ENCODE peak calls at places on chromosomes 13 and 19, in nine cellular contexts. One of them, this sample, is unnamed.

GRCh38 chr19:13507053-13507611 is 853 bp upstream of the CACNA1A start:
- DNase-seq in WTC11: peak
- DNase-seq in Peyer's patch: no peak
- DNase-seq in cardiac muscle cell: peak
- DNase-seq in GM06990: no peak
- DNase-seq in stomach: no peak
- DNase-seq in mesothelial cell of epicardium: no peak
- DNase-seq in lower lobe of right lung: no peak
- DNase-seq in WERI-Rb-1: no peak
- DNase-seq in this sample: no peak

GRCh38 chr19:48623556-48624066 is 4.3 kb downstream of the SPHK2 start:
- DNase-seq in WTC11: no peak
- DNase-seq in Peyer's patch: no peak
- DNase-seq in cardiac muscle cell: no peak
- DNase-seq in GM06990: no peak
- DNase-seq in stomach: no peak
- DNase-seq in mesothelial cell of epicardium: no peak
- DNase-seq in lower lobe of right lung: no peak
- DNase-seq in WERI-Rb-1: no peak
- DNase-seq in this sample: no peak

GRCh38 chr19:13071444-13072205 is 31.0 kb downstream of the LYL1 start:
- DNase-seq in WTC11: no peak
- DNase-seq in Peyer's patch: no peak
- DNase-seq in cardiac muscle cell: no peak
- DNase-seq in GM06990: no peak
- DNase-seq in stomach: no peak
- DNase-seq in mesothelial cell of epicardium: no peak
- DNase-seq in lower lobe of right lung: no peak
- DNase-seq in WERI-Rb-1: no peak
- DNase-seq in this sample: no peak

GRCh38 chr13:45167611-45168554 is 33.0 kb downstream of the KCTD4 start:
- DNase-seq in WTC11: no peak
- DNase-seq in Peyer's patch: peak
- DNase-seq in cardiac muscle cell: no peak
- DNase-seq in GM06990: no peak
- DNase-seq in stomach: peak
- DNase-seq in mesothelial cell of epicardium: no peak
- DNase-seq in lower lobe of right lung: peak
- DNase-seq in WERI-Rb-1: no peak
- DNase-seq in this sample: no peak

GRCh38 chr19:47284324-47284899 is 9.7 kb downstream of the INAFM1 start:
- DNase-seq in WTC11: no peak
- DNase-seq in Peyer's patch: peak
- DNase-seq in cardiac muscle cell: peak
- DNase-seq in GM06990: no peak
- DNase-seq in stomach: no peak
- DNase-seq in mesothelial cell of epicardium: no peak
- DNase-seq in lower lobe of right lung: no peak
- DNase-seq in WERI-Rb-1: peak
- DNase-seq in this sample: peak

GRCh38 chr13:51501592-51502205 is 48.9 kb upstream of the INTS6 start:
- DNase-seq in WTC11: no peak
- DNase-seq in Peyer's patch: no peak
- DNase-seq in cardiac muscle cell: no peak
- DNase-seq in GM06990: no peak
- DNase-seq in stomach: no peak
- DNase-seq in mesothelial cell of epicardium: no peak
- DNase-seq in lower lobe of right lung: no peak
- DNase-seq in WERI-Rb-1: no peak
- DNase-seq in this sample: no peak

GRCh38 chr13:76829572-76830327 is 56.5 kb downstream of the KCTD12 start:
- DNase-seq in WTC11: no peak
- DNase-seq in Peyer's patch: no peak
- DNase-seq in cardiac muscle cell: no peak
- DNase-seq in GM06990: no peak
- DNase-seq in stomach: peak
- DNase-seq in mesothelial cell of epicardium: no peak
- DNase-seq in lower lobe of right lung: no peak
- DNase-seq in WERI-Rb-1: no peak
- DNase-seq in this sample: no peak

GRCh38 chr19:48813123-48813911 is 2.5 kb upstream of the BCAT2 start:
- DNase-seq in WTC11: peak
- DNase-seq in Peyer's patch: no peak
- DNase-seq in cardiac muscle cell: no peak
- DNase-seq in GM06990: no peak
- DNase-seq in stomach: no peak
- DNase-seq in mesothelial cell of epicardium: no peak
- DNase-seq in lower lobe of right lung: no peak
- DNase-seq in WERI-Rb-1: peak
- DNase-seq in this sample: no peak

GRCh38 chr13:48647625-48648024 is 6.1 kb upstream of the CYSLTR2 start:
- DNase-seq in WTC11: no peak
- DNase-seq in Peyer's patch: no peak
- DNase-seq in cardiac muscle cell: no peak
- DNase-seq in GM06990: no peak
- DNase-seq in stomach: no peak
- DNase-seq in mesothelial cell of epicardium: no peak
- DNase-seq in lower lobe of right lung: no peak
- DNase-seq in WERI-Rb-1: no peak
- DNase-seq in this sample: no peak

DNA sequence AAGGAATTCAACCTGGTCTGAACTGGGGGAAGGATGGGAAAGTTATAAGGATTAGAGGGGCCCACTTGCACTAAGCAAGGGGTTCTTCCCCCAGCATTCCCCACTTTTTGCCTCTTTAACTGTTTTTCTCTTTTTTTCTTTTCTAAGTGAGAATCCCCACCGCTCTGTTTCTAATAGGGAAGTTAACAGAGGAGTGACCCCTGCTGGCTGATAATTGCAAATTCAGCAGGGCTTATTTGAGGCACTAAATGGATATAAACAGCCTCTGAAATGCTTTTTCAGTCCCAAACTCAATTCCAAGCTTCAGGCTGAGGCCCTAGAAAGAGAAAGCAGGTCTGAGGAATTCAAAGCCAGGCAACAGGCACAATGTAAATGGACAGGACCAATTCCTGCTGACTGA is 38.2 kb upstream of the CEACAM21 start:
- DNase-seq in WTC11: peak
- DNase-seq in Peyer's patch: peak
- DNase-seq in cardiac muscle cell: no peak
- DNase-seq in GM06990: no peak
- DNase-seq in stomach: no peak
- DNase-seq in mesothelial cell of epicardium: no peak
- DNase-seq in lower lobe of right lung: no peak
- DNase-seq in WERI-Rb-1: no peak
- DNase-seq in this sample: no peak
- TF ChIP-seq CTCF in WTC11: peak
- TF ChIP-seq CTCF in Peyer's patch: peak
- TF ChIP-seq CTCF in cardiac muscle cell: peak
- TF ChIP-seq CTCF in GM06990: peak
- TF ChIP-seq CTCF in stomach: no peak
- TF ChIP-seq CTCF in mesothelial cell of epicardium: peak
- TF ChIP-seq CTCF in lower lobe of right lung: peak
- TF ChIP-seq CTCF in WERI-Rb-1: no peak
- TF ChIP-seq CTCF in this sample: peak

DNA sequence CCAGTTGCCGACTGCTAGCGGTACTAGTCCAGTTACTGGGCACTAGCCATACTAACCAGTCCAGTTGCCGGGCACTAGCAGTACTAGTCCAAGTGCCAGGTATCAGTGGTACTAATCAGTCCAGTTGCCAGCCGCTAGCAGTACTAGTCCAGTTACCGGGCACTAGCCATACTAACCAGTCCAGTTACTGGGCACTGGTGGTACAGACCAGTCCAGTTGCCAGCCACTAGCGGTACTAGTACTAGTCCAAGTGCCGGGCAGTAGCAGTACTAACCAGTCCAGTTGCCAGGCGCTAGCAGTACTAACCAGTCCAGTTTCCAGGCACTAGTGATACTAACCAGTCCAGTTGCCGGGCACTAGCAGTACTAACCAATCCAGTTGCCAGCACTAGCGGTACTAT is 124.1 kb upstream of the MCF2L start:
- DNase-seq in WTC11: no peak
- DNase-seq in Peyer's patch: no peak
- DNase-seq in cardiac muscle cell: no peak
- DNase-seq in GM06990: no peak
- DNase-seq in stomach: no peak
- DNase-seq in mesothelial cell of epicardium: no peak
- DNase-seq in lower lobe of right lung: no peak
- DNase-seq in WERI-Rb-1: no peak
- DNase-seq in this sample: no peak
- TF ChIP-seq CTCF in WTC11: no peak
- TF ChIP-seq CTCF in Peyer's patch: no peak
- TF ChIP-seq CTCF in cardiac muscle cell: no peak
- TF ChIP-seq CTCF in GM06990: no peak
- TF ChIP-seq CTCF in stomach: no peak
- TF ChIP-seq CTCF in mesothelial cell of epicardium: no peak
- TF ChIP-seq CTCF in lower lobe of right lung: no peak
- TF ChIP-seq CTCF in WERI-Rb-1: no peak
- TF ChIP-seq CTCF in this sample: no peak

GRCh38 chr19:30799854-30800755 is 427.9 kb downstream of the ZNF536 start:
- DNase-seq in WTC11: peak
- DNase-seq in Peyer's patch: no peak
- DNase-seq in cardiac muscle cell: peak
- DNase-seq in GM06990: no peak
- DNase-seq in stomach: peak
- DNase-seq in mesothelial cell of epicardium: no peak
- DNase-seq in lower lobe of right lung: peak
- DNase-seq in WERI-Rb-1: peak
- DNase-seq in this sample: peak
- TF ChIP-seq CTCF in WTC11: peak
- TF ChIP-seq CTCF in Peyer's patch: no peak
- TF ChIP-seq CTCF in cardiac muscle cell: peak
- TF ChIP-seq CTCF in GM06990: peak
- TF ChIP-seq CTCF in stomach: no peak
- TF ChIP-seq CTCF in mesothelial cell of epicardium: peak
- TF ChIP-seq CTCF in lower lobe of right lung: peak
- TF ChIP-seq CTCF in WERI-Rb-1: peak
- TF ChIP-seq CTCF in this sample: peak

DNA sequence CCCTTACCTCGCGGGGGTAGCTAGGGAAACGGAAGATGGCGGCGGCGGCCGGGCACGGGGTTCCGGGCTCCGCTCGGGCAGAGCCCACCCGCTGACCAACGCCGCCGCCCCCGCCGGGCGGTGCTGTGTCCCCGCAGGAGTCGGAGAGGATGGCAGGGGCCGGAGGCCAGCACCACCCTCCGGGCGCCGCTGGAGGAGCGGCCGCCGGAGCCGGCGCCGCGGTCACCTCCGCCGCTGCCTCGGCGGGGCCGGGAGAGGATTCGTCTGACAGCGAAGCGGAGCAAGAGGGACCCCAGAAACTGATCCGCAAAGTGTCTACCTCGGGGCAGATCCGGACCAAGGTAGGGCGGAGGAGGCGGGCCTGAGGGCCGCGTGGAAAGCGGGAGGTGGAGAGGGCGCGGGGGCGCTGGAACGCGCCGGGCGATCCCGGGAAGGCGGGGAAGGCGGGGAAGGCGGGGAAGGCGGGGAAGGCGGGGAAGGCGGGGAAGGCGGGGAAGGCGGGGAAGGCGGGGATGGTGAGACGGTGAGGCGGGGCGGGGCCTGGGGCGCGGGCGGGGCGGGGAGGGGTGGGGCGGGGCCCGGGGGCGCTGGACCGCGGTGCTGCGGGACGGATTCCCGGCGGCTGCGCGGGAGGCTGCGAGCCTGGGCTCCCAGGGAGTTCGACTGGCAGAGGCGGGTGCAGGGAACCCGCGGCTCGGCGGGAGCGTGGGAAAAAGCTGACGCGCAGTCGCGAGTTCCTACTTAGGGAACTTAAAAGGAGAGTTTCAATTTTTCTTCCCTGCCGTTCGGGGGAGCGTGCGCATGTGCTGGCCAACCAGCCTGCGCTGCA is at the start of gene DGKH:
- DNase-seq in WTC11: peak
- DNase-seq in Peyer's patch: peak
- DNase-seq in cardiac muscle cell: peak
- DNase-seq in GM06990: peak
- DNase-seq in stomach: peak
- DNase-seq in mesothelial cell of epicardium: peak
- DNase-seq in lower lobe of right lung: peak
- DNase-seq in WERI-Rb-1: peak
- DNase-seq in this sample: peak
- TF ChIP-seq CTCF in WTC11: no peak
- TF ChIP-seq CTCF in Peyer's patch: no peak
- TF ChIP-seq CTCF in cardiac muscle cell: peak
- TF ChIP-seq CTCF in GM06990: no peak
- TF ChIP-seq CTCF in stomach: no peak
- TF ChIP-seq CTCF in mesothelial cell of epicardium: no peak
- TF ChIP-seq CTCF in lower lobe of right lung: peak
- TF ChIP-seq CTCF in WERI-Rb-1: no peak
- TF ChIP-seq CTCF in this sample: peak

DNA sequence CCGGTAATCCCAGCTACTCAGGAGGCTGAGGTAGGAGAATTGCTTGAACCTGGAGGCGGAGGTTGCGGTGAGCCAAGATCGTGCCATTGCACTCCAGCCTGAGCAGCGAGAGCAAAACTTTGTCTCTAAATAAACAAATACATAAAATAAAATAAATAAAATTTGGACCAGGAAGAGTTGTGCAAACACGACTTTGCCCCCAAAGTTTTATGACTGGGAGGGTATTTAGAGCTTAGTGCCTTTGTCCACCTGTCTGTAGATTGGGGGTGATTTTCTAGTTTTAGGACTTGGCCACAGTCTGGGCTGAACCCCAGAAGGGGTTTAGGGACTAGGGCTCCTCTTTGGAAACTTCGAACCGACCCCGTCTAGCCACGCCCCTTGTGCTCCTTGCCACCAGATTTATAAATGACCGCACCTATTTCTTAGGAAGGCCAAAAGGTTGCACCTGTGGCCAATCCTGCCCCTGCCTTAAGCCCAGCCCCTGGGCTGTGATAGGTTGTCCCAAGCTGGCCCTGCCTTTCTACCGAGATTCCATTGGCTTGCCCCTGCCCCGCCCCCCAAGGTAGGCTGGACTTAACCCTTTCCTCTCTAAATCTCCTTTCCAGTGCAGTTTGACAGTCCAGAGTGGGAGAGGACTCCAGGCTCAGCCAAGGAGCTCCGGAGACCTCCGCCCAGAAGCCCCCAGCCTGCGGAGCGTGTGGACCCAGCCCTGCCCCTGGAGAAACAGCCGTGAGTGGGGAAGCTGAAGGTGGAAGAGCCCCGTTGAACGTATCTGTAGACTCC is 5.3 kb downstream of the SHD start:
- DNase-seq in WTC11: peak
- DNase-seq in Peyer's patch: peak
- DNase-seq in cardiac muscle cell: peak
- DNase-seq in GM06990: no peak
- DNase-seq in stomach: no peak
- DNase-seq in mesothelial cell of epicardium: no peak
- DNase-seq in lower lobe of right lung: no peak
- DNase-seq in WERI-Rb-1: peak
- DNase-seq in this sample: no peak
- TF ChIP-seq CTCF in WTC11: no peak
- TF ChIP-seq CTCF in Peyer's patch: no peak
- TF ChIP-seq CTCF in cardiac muscle cell: no peak
- TF ChIP-seq CTCF in GM06990: no peak
- TF ChIP-seq CTCF in stomach: no peak
- TF ChIP-seq CTCF in mesothelial cell of epicardium: no peak
- TF ChIP-seq CTCF in lower lobe of right lung: no peak
- TF ChIP-seq CTCF in WERI-Rb-1: no peak
- TF ChIP-seq CTCF in this sample: no peak

This sample was measured in endothelial cell.